ENCODE peak calls at places on chromosome 10, in eight cellular contexts. One of them, this sample, is unnamed. For H3K4me1, the result is how much of the 10 kb centered on the place peaks cover.

GRCh38 chr10:59817806-59818205 is 64.6 kb upstream of the MRLN start:
- DNase-seq in Peyer's patch: no peak
- DNase-seq in mucosa of descending colon: no peak
- DNase-seq in cardiac muscle cell: peak
- DNase-seq in naive thymus-derived CD4-positive, alpha-beta T cell: no peak
- DNase-seq in mesendoderm: no peak
- DNase-seq in right lobe of liver: no peak
- DNase-seq in HepG2: no peak
- DNase-seq in this sample: no peak

GRCh38 chr10:17188644-17189172 is 12.8 kb downstream of the TRDMT1 start:
- DNase-seq in Peyer's patch: no peak
- DNase-seq in mucosa of descending colon: no peak
- DNase-seq in cardiac muscle cell: no peak
- DNase-seq in naive thymus-derived CD4-positive, alpha-beta T cell: no peak
- DNase-seq in mesendoderm: no peak
- DNase-seq in right lobe of liver: no peak
- DNase-seq in HepG2: no peak
- DNase-seq in this sample: no peak

GRCh38 chr10:80126876-80127275 is 5.7 kb upstream of the PLAC9 start:
- DNase-seq in Peyer's patch: no peak
- DNase-seq in mucosa of descending colon: no peak
- DNase-seq in cardiac muscle cell: no peak
- DNase-seq in naive thymus-derived CD4-positive, alpha-beta T cell: no peak
- DNase-seq in mesendoderm: no peak
- DNase-seq in right lobe of liver: no peak
- DNase-seq in HepG2: no peak
- DNase-seq in this sample: no peak

GRCh38 chr10:21437770-21438382 is 87.6 kb downstream of the SKIDA1 start:
- DNase-seq in Peyer's patch: no peak
- DNase-seq in mucosa of descending colon: no peak
- DNase-seq in cardiac muscle cell: no peak
- DNase-seq in naive thymus-derived CD4-positive, alpha-beta T cell: no peak
- DNase-seq in mesendoderm: no peak
- DNase-seq in right lobe of liver: no peak
- DNase-seq in HepG2: no peak
- DNase-seq in this sample: no peak

GRCh38 chr10:74189999-74190421 is 39.0 kb downstream of the ADK start:
- DNase-seq in Peyer's patch: no peak
- DNase-seq in mucosa of descending colon: no peak
- DNase-seq in cardiac muscle cell: peak
- DNase-seq in naive thymus-derived CD4-positive, alpha-beta T cell: peak
- DNase-seq in mesendoderm: peak
- DNase-seq in right lobe of liver: no peak
- DNase-seq in HepG2: peak
- DNase-seq in this sample: no peak

GRCh38 chr10:89389254-89389653 is 3.2 kb upstream of the IFIT1 start:
- DNase-seq in Peyer's patch: no peak
- DNase-seq in mucosa of descending colon: no peak
- DNase-seq in cardiac muscle cell: peak
- DNase-seq in naive thymus-derived CD4-positive, alpha-beta T cell: no peak
- DNase-seq in mesendoderm: peak
- DNase-seq in right lobe of liver: no peak
- DNase-seq in HepG2: peak
- DNase-seq in this sample: peak

GRCh38 chr10:44949915-44950314 is 9.7 kb upstream of the RASSF4 start:
- DNase-seq in Peyer's patch: no peak
- DNase-seq in mucosa of descending colon: no peak
- DNase-seq in cardiac muscle cell: no peak
- DNase-seq in naive thymus-derived CD4-positive, alpha-beta T cell: no peak
- DNase-seq in mesendoderm: no peak
- DNase-seq in right lobe of liver: no peak
- DNase-seq in HepG2: no peak
- DNase-seq in this sample: no peak

GRCh38 chr10:132375116-132375794 is 21.7 kb upstream of the PWWP2B start:
- DNase-seq in Peyer's patch: peak
- DNase-seq in mucosa of descending colon: peak
- DNase-seq in cardiac muscle cell: no peak
- DNase-seq in naive thymus-derived CD4-positive, alpha-beta T cell: no peak
- DNase-seq in mesendoderm: peak
- DNase-seq in right lobe of liver: peak
- DNase-seq in HepG2: no peak
- DNase-seq in this sample: peak

GRCh38 chr10:124992462-124993344 is 50.8 kb downstream of the ZRANB1 start:
- DNase-seq in Peyer's patch: peak
- DNase-seq in mucosa of descending colon: peak
- DNase-seq in cardiac muscle cell: peak
- DNase-seq in naive thymus-derived CD4-positive, alpha-beta T cell: no peak
- DNase-seq in mesendoderm: peak
- DNase-seq in right lobe of liver: peak
- DNase-seq in HepG2: peak
- DNase-seq in this sample: peak

GRCh38 chr10:132447446-132448247 is 50.6 kb downstream of the PWWP2B start:
- DNase-seq in Peyer's patch: peak
- DNase-seq in mucosa of descending colon: peak
- DNase-seq in cardiac muscle cell: peak
- DNase-seq in naive thymus-derived CD4-positive, alpha-beta T cell: peak
- DNase-seq in mesendoderm: peak
- DNase-seq in right lobe of liver: no peak
- DNase-seq in HepG2: peak
- DNase-seq in this sample: no peak

GRCh38 chr10:90319188-90319914 is 538.5 kb downstream of the HTR7 start:
- DNase-seq in Peyer's patch: no peak
- DNase-seq in mucosa of descending colon: no peak
- DNase-seq in cardiac muscle cell: peak
- DNase-seq in naive thymus-derived CD4-positive, alpha-beta T cell: no peak
- DNase-seq in mesendoderm: peak
- DNase-seq in right lobe of liver: no peak
- DNase-seq in HepG2: peak
- DNase-seq in this sample: no peak

GRCh38 chr10:90817173-90817889 is 40.5 kb downstream of the HTR7 start:
- DNase-seq in Peyer's patch: no peak
- DNase-seq in mucosa of descending colon: no peak
- DNase-seq in cardiac muscle cell: peak
- DNase-seq in naive thymus-derived CD4-positive, alpha-beta T cell: no peak
- DNase-seq in mesendoderm: peak
- DNase-seq in right lobe of liver: no peak
- DNase-seq in HepG2: no peak
- DNase-seq in this sample: no peak

GRCh38 chr10:100894589-100895294 is 18.0 kb upstream of the SLF2 start:
- DNase-seq in Peyer's patch: no peak
- DNase-seq in mucosa of descending colon: peak
- DNase-seq in cardiac muscle cell: no peak
- DNase-seq in naive thymus-derived CD4-positive, alpha-beta T cell: no peak
- DNase-seq in mesendoderm: no peak
- DNase-seq in right lobe of liver: no peak
- DNase-seq in HepG2: no peak
- DNase-seq in this sample: no peak

GRCh38 chr10:13351340-13351915 is 3.3 kb upstream of the SEPHS1 start:
- DNase-seq in Peyer's patch: no peak
- DNase-seq in mucosa of descending colon: no peak
- DNase-seq in cardiac muscle cell: no peak
- DNase-seq in naive thymus-derived CD4-positive, alpha-beta T cell: peak
- DNase-seq in mesendoderm: peak
- DNase-seq in right lobe of liver: no peak
- DNase-seq in HepG2: no peak
- DNase-seq in this sample: no peak

GRCh38 chr10:21056461-21056860 is 159.3 kb upstream of the NEBL start:
- DNase-seq in Peyer's patch: no peak
- DNase-seq in mucosa of descending colon: no peak
- DNase-seq in cardiac muscle cell: no peak
- DNase-seq in naive thymus-derived CD4-positive, alpha-beta T cell: no peak
- DNase-seq in mesendoderm: no peak
- DNase-seq in right lobe of liver: no peak
- DNase-seq in HepG2: no peak
- DNase-seq in this sample: no peak

GRCh38 chr10:132446661-132447445 is 49.9 kb downstream of the PWWP2B start:
- DNase-seq in Peyer's patch: peak
- DNase-seq in mucosa of descending colon: peak
- DNase-seq in cardiac muscle cell: peak
- DNase-seq in naive thymus-derived CD4-positive, alpha-beta T cell: peak
- DNase-seq in mesendoderm: peak
- DNase-seq in right lobe of liver: no peak
- DNase-seq in HepG2: peak
- DNase-seq in this sample: peak

GRCh38 chr10:106577266-106577665 is 587.2 kb downstream of the SORCS1 start:
- DNase-seq in Peyer's patch: no peak
- DNase-seq in mucosa of descending colon: no peak
- DNase-seq in cardiac muscle cell: peak
- DNase-seq in naive thymus-derived CD4-positive, alpha-beta T cell: no peak
- DNase-seq in mesendoderm: peak
- DNase-seq in right lobe of liver: no peak
- DNase-seq in HepG2: no peak
- DNase-seq in this sample: no peak

GRCh38 chr10:87935290-87936141 is 72.1 kb downstream of the PTEN start:
- DNase-seq in Peyer's patch: no peak
- DNase-seq in mucosa of descending colon: no peak
- DNase-seq in cardiac muscle cell: peak
- DNase-seq in naive thymus-derived CD4-positive, alpha-beta T cell: no peak
- DNase-seq in mesendoderm: peak
- DNase-seq in right lobe of liver: no peak
- DNase-seq in HepG2: no peak
- DNase-seq in this sample: no peak

GRCh38 chr10:22894714-22895113 is 33.1 kb upstream of the ARMC3 start:
- DNase-seq in Peyer's patch: no peak
- DNase-seq in mucosa of descending colon: no peak
- DNase-seq in cardiac muscle cell: peak
- DNase-seq in naive thymus-derived CD4-positive, alpha-beta T cell: no peak
- DNase-seq in mesendoderm: no peak
- DNase-seq in right lobe of liver: no peak
- DNase-seq in HepG2: no peak
- DNase-seq in this sample: peak

GRCh38 chr10:35425596-35425995 is 89.3 kb downstream of the CCNY start:
- DNase-seq in Peyer's patch: no peak
- DNase-seq in mucosa of descending colon: no peak
- DNase-seq in cardiac muscle cell: peak
- DNase-seq in naive thymus-derived CD4-positive, alpha-beta T cell: no peak
- DNase-seq in mesendoderm: no peak
- DNase-seq in right lobe of liver: no peak
- DNase-seq in HepG2: no peak
- DNase-seq in this sample: no peak
- H3K4me1 ChIP-seq in Peyer's patch: under half
- H3K4me1 ChIP-seq in mucosa of descending colon: under half
- H3K4me1 ChIP-seq in cardiac muscle cell: under half
- H3K4me1 ChIP-seq in naive thymus-derived CD4-positive, alpha-beta T cell: under half
- H3K4me1 ChIP-seq in mesendoderm: under half
- H3K4me1 ChIP-seq in right lobe of liver: under half
- H3K4me1 ChIP-seq in HepG2: half or more
- H3K4me1 ChIP-seq in this sample: under half

GRCh38 chr10:1526427-1527055 is 210.8 kb downstream of the ADARB2 start:
- DNase-seq in Peyer's patch: peak
- DNase-seq in mucosa of descending colon: no peak
- DNase-seq in cardiac muscle cell: no peak
- DNase-seq in naive thymus-derived CD4-positive, alpha-beta T cell: no peak
- DNase-seq in mesendoderm: peak
- DNase-seq in right lobe of liver: no peak
- DNase-seq in HepG2: no peak
- DNase-seq in this sample: no peak
- H3K4me3 ChIP-seq in Peyer's patch: no peak
- H3K4me3 ChIP-seq in mucosa of descending colon: no peak
- H3K4me3 ChIP-seq in cardiac muscle cell: no peak
- H3K4me3 ChIP-seq in naive thymus-derived CD4-positive, alpha-beta T cell: no peak
- H3K4me3 ChIP-seq in mesendoderm: no peak
- H3K4me3 ChIP-seq in right lobe of liver: no peak
- H3K4me3 ChIP-seq in HepG2: no peak
- H3K4me3 ChIP-seq in this sample: no peak

GRCh38 chr10:33326897-33327296 is 7.6 kb downstream of the NRP1 start:
- DNase-seq in Peyer's patch: no peak
- DNase-seq in mucosa of descending colon: no peak
- DNase-seq in cardiac muscle cell: peak
- DNase-seq in naive thymus-derived CD4-positive, alpha-beta T cell: no peak
- DNase-seq in mesendoderm: no peak
- DNase-seq in right lobe of liver: no peak
- DNase-seq in HepG2: no peak
- DNase-seq in this sample: no peak
- H3K4me1 ChIP-seq in Peyer's patch: under half
- H3K4me1 ChIP-seq in mucosa of descending colon: under half
- H3K4me1 ChIP-seq in cardiac muscle cell: half or more
- H3K4me1 ChIP-seq in naive thymus-derived CD4-positive, alpha-beta T cell: under half
- H3K4me1 ChIP-seq in mesendoderm: under half
- H3K4me1 ChIP-seq in right lobe of liver: under half
- H3K4me1 ChIP-seq in HepG2: under half
- H3K4me1 ChIP-seq in this sample: under half

GRCh38 chr10:93379366-93380042 is 102.6 kb downstream of the MYOF start:
- DNase-seq in Peyer's patch: no peak
- DNase-seq in mucosa of descending colon: no peak
- DNase-seq in cardiac muscle cell: peak
- DNase-seq in naive thymus-derived CD4-positive, alpha-beta T cell: no peak
- DNase-seq in mesendoderm: no peak
- DNase-seq in right lobe of liver: no peak
- DNase-seq in HepG2: no peak
- DNase-seq in this sample: no peak
- H3K4me3 ChIP-seq in Peyer's patch: no peak
- H3K4me3 ChIP-seq in mucosa of descending colon: no peak
- H3K4me3 ChIP-seq in cardiac muscle cell: no peak
- H3K4me3 ChIP-seq in naive thymus-derived CD4-positive, alpha-beta T cell: no peak
- H3K4me3 ChIP-seq in mesendoderm: no peak
- H3K4me3 ChIP-seq in right lobe of liver: no peak
- H3K4me3 ChIP-seq in HepG2: no peak
- H3K4me3 ChIP-seq in this sample: no peak

This sample was measured in HAP-1.